ENCODE peak calls at places on chromosomes 12 and 14, in four cellular contexts. R is hepatocyte, A is HCT116, I is uterus. J is an unnamed sample.

GRCh38 chr12:124456652-124457152 is 110.7 kb downstream of the NCOR2 start:
- DNase-seq in I (no peak), A (no peak), R (no peak), J (no peak)

GRCh38 chr12:62601765-62602444 is 135.3 kb downstream of the MON2 start:
- DNase-seq in R (no peak), A (no peak), I (no peak), J (no peak)

GRCh38 chr14:73644531-73645247 is at the start of gene DNAL1:
- DNase-seq in I (peak), R (peak), A (peak), J (no peak)

GRCh38 chr12:122687091-122687490 is 16.1 kb downstream of the HCAR2 start:
- DNase-seq in A (no peak), I (no peak), R (peak), J (no peak)

GRCh38 chr12:131242741-131243496 is 289.2 kb downstream of the ADGRD1 start:
- DNase-seq in R (peak), A (peak), I (no peak), J (peak)

GRCh38 chr14:45246151-45246550 is 6.9 kb downstream of the MIS18BP1 start:
- DNase-seq in A (no peak), R (no peak), I (no peak), J (no peak)

GRCh38 chr12:105041186-105041585 is 43.1 kb downstream of the ALDH1L2 start:
- DNase-seq in A (no peak), I (no peak), R (no peak), J (no peak)

GRCh38 chr14:104136472-104137296 is 1.7 kb upstream of the KIF26A start:
- DNase-seq in A (no peak), R (no peak), I (no peak), J (no peak)

GRCh38 chr14:100834441-100835277 is 8.7 kb downstream of the MEG3 start:
- DNase-seq in A (no peak), R (no peak), I (no peak), J (no peak)

GRCh38 chr14:105974902-105975301 is 448.5 kb downstream of the TMEM121 start:
- DNase-seq in R (no peak), I (no peak), A (peak), J (no peak)

GRCh38 chr12:90826031-90826430 is 128.9 kb downstream of the CCER1 start:
- DNase-seq in A (no peak), R (no peak), I (no peak), J (no peak)

GRCh38 chr12:114412825-114413749 is 7.1 kb upstream of the TBX5 start:
- DNase-seq in A (no peak), I (no peak), R (no peak), J (no peak)

GRCh38 chr14:102451064-102451352 is 58.6 kb downstream of the ANKRD9 start:
- DNase-seq in I (no peak), R (no peak), A (no peak), J (no peak)

GRCh38 chr12:108129017-108129812 is at the start of gene WSCD2:
- DNase-seq in R (peak), A (peak), I (peak), J (no peak)

GRCh38 chr12:51083140-51083833 is at the start of gene CSRNP2:
- DNase-seq in I (peak), A (peak), R (peak), J (peak)
- TF ChIP-seq CTCF in I (peak), A (no peak), R (no peak), J (no peak)

DNA sequence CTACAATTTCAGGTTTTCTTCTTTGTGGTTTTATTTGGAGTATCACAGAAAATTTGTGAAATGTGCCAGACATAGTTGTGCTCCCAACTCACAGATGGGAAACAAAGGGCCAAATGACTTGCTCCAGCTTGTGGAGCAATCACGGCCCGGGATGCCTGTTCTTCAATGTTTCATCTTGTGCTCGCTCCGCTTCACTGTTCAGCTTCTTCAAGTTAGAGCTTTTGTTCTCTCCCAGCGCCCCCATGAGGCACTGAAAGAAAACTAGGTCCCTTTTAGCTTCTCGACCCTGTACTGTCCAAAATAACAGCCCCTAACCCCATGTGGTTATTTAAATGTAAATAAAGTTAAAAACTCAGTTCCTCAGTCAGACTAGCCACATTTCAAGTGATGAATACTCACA is 187.9 kb upstream of the STXBP6 start:
- DNase-seq in R (peak), I (no peak), A (no peak), J (peak)
- TF ChIP-seq CTCF in R (peak), I (no peak), A (no peak), J (peak)

GRCh38 chr14:54488646-54489317 is at the start of gene GMFB:
- DNase-seq in R (peak), I (peak), A (peak), J (peak)
- TF ChIP-seq CTCF in R (peak), I (peak), A (peak), J (peak)

GRCh38 chr12:94329366-94329765 is 130.3 kb downstream of the CEP83 start:
- DNase-seq in I (no peak), R (no peak), A (no peak), J (no peak)
- TF ChIP-seq CTCF in I (no peak), R (peak), A (peak), J (peak)

J was measured in LNCaP clone FGC.